ENCODE peak calls at places on chromosomes 11 and 22, in four cellular contexts. One of them, this sample, is unnamed.

GRCh38 chr11:121692236-121692635 is 239.5 kb upstream of the SORL1-AS1 start:
- DNase-seq in HepG2: peak; percentile 84
- DNase-seq in K562: no peak
- DNase-seq in GM12878: no peak
- DNase-seq in this sample: no peak

GRCh38 chr11:8298801-8299786 is 35.4 kb upstream of the LMO1 start:
- DNase-seq in K562: no peak
- DNase-seq in GM12878: no peak
- DNase-seq in HepG2: no peak
- DNase-seq in this sample: no peak

GRCh38 chr11:107590460-107591097 is 368 bp upstream of the ELMOD1 start:
- DNase-seq in K562: no peak
- DNase-seq in GM12878: no peak
- DNase-seq in HepG2: no peak
- DNase-seq in this sample: peak; percentile 20

GRCh38 chr11:113474362-113475159 is 637 bp downstream of the DRD2 start:
- DNase-seq in GM12878: no peak
- DNase-seq in HepG2: peak; percentile 28
- DNase-seq in K562: peak; percentile 72
- DNase-seq in this sample: peak; percentile 96

GRCh38 chr11:97345031-97345430 is 955.2 kb downstream of the JRKL start:
- DNase-seq in HepG2: no peak
- DNase-seq in K562: no peak
- DNase-seq in GM12878: no peak
- DNase-seq in this sample: no peak

GRCh38 chr11:7306900-7307299 is 55.2 kb downstream of the SYT9 start:
- DNase-seq in K562: no peak
- DNase-seq in GM12878: no peak
- DNase-seq in HepG2: no peak
- DNase-seq in this sample: no peak

GRCh38 chr22:37740455-37741311 is 43.8 kb downstream of the TRIOBP start:
- DNase-seq in K562: no peak
- DNase-seq in GM12878: no peak
- DNase-seq in HepG2: no peak
- DNase-seq in this sample: no peak

GRCh38 chr11:8566613-8567210 is 27.3 kb downstream of the STK33 start:
- DNase-seq in K562: peak; percentile 14
- DNase-seq in GM12878: peak; percentile 32
- DNase-seq in HepG2: peak; percentile 23
- DNase-seq in this sample: no peak

GRCh38 chr22:25051983-25052710 is 99.6 kb downstream of the KIAA1671 start:
- DNase-seq in HepG2: peak; percentile 8
- DNase-seq in GM12878: no peak
- DNase-seq in K562: no peak
- DNase-seq in this sample: no peak

GRCh38 chr22:44448271-44448780 is 49.7 kb downstream of the RTL6 start:
- DNase-seq in HepG2: no peak
- DNase-seq in GM12878: no peak
- DNase-seq in K562: no peak
- DNase-seq in this sample: no peak

GRCh38 chr11:118629761-118630661 is 22.6 kb downstream of the PHLDB1 start:
- DNase-seq in GM12878: no peak
- DNase-seq in K562: no peak
- DNase-seq in HepG2: no peak
- DNase-seq in this sample: no peak

GRCh38 chr11:119624102-119624615 is 104.8 kb downstream of the NECTIN1 start:
- DNase-seq in HepG2: no peak
- DNase-seq in K562: peak; percentile 81
- DNase-seq in GM12878: no peak
- DNase-seq in this sample: no peak

GRCh38 chr11:46278387-46279173 is 1.1 kb downstream of the CREB3L1 start:
- DNase-seq in HepG2: no peak
- DNase-seq in GM12878: no peak
- DNase-seq in K562: peak; percentile 87
- DNase-seq in this sample: peak; percentile 83

GRCh38 chr11:27008811-27009535 is 15.1 kb downstream of the FIBIN start:
- DNase-seq in HepG2: no peak
- DNase-seq in GM12878: no peak
- DNase-seq in K562: no peak
- DNase-seq in this sample: no peak

GRCh38 chr11:58965246-58965985 is 26.1 kb downstream of the GLYATL1 start:
- DNase-seq in GM12878: no peak
- DNase-seq in HepG2: no peak
- DNase-seq in K562: no peak
- DNase-seq in this sample: no peak

GRCh38 chr11:110710520-110711381 is 1.5 kb downstream of the ARHGAP20 start:
- DNase-seq in HepG2: peak; percentile 9
- DNase-seq in K562: no peak
- DNase-seq in GM12878: no peak
- DNase-seq in this sample: peak; percentile 50

GRCh38 chr11:9118277-9118676 is 26.9 kb upstream of the SCUBE2 start:
- DNase-seq in HepG2: no peak
- DNase-seq in GM12878: no peak
- DNase-seq in K562: no peak
- DNase-seq in this sample: no peak

GRCh38 chr11:126647735-126648134 is 292.2 kb downstream of the ST3GAL4 start:
- DNase-seq in K562: no peak
- DNase-seq in HepG2: no peak
- DNase-seq in GM12878: no peak
- DNase-seq in this sample: no peak

GRCh38 chr11:73645570-73645969 is 811 bp upstream of the PLEKHB1 start:
- DNase-seq in K562: no peak
- DNase-seq in HepG2: no peak
- DNase-seq in GM12878: no peak
- DNase-seq in this sample: no peak
- TF ChIP-seq SP1 in K562: no peak
- TF ChIP-seq SP1 in HepG2: no peak
- TF ChIP-seq SP1 in GM12878: no peak
- TF ChIP-seq SP1 in this sample: no peak

GRCh38 chr11:29879560-29879959 is 137.3 kb downstream of the KCNA4 start:
- DNase-seq in HepG2: no peak
- DNase-seq in K562: no peak
- DNase-seq in GM12878: no peak
- DNase-seq in this sample: no peak
- TF ChIP-seq ESRRA in HepG2: no peak
- TF ChIP-seq ESRRA in K562: no peak
- TF ChIP-seq ESRRA in GM12878: no peak
- TF ChIP-seq ESRRA in this sample: no peak

GRCh38 chr11:102413497-102413896 is 39.1 kb downstream of the TMEM123 start:
- DNase-seq in GM12878: no peak
- DNase-seq in HepG2: no peak
- DNase-seq in K562: no peak
- DNase-seq in this sample: no peak
- TF ChIP-seq CBFB in GM12878: no peak
- TF ChIP-seq CBFB in HepG2: no peak
- TF ChIP-seq CBFB in K562: no peak
- TF ChIP-seq CBFB in this sample: no peak

DNA sequence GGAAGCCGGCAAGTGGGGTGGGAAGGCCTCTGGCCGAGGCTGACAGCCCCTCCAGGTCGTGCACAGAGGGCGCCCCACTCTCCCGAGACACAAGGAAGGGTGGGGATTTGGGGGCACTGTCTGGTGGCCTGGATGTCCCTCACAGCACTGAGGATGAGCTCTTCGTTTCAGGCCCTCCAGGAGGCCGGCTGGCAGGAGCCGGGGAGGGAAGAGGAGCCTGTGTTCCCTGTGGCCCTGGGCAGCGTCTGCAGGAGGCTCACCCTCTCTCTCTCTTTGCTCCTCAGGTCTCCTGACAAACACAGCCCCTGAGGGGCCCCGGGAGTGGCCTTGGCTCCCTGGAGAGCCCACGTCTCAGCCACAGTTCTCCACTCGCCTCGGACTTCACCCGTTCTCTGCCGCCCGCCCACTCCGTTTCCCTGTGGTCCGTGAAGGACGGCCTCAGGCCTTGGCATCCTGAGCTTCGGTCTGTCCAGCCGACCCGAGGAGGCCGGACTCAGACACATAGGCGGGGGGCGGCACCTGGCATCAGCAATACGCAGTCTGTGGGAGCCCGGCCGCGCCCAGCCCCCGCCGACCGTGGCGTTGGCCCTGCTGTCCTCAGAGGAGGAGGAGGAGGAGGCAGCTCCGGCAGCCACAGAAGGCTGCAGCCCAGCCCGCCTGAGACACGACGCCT is 1078.0 kb downstream of the BRD1 start:
- DNase-seq in GM12878: no peak
- DNase-seq in HepG2: no peak
- DNase-seq in K562: no peak
- DNase-seq in this sample: no peak
- TF ChIP-seq SP1 in GM12878: no peak
- TF ChIP-seq SP1 in HepG2: no peak
- TF ChIP-seq SP1 in K562: no peak
- TF ChIP-seq SP1 in this sample: no peak

GRCh38 chr11:35905901-35906661 is 37.8 kb upstream of the LDLRAD3 start:
- DNase-seq in GM12878: no peak
- DNase-seq in HepG2: no peak
- DNase-seq in K562: no peak
- DNase-seq in this sample: no peak

GRCh38 chr11:35902961-35903360 is 40.9 kb upstream of the LDLRAD3 start:
- DNase-seq in HepG2: no peak
- DNase-seq in K562: no peak
- DNase-seq in GM12878: no peak
- DNase-seq in this sample: no peak

GRCh38 chr11:35909866-35910265 is 34.0 kb upstream of the LDLRAD3 start:
- DNase-seq in HepG2: no peak
- DNase-seq in GM12878: no peak
- DNase-seq in K562: no peak
- DNase-seq in this sample: no peak

GRCh38 chr11:35907648-35908431 is 36.0 kb upstream of the LDLRAD3 start:
- DNase-seq in K562: no peak
- DNase-seq in HepG2: no peak
- DNase-seq in GM12878: peak; percentile 64
- DNase-seq in this sample: no peak

GRCh38 chr11:35906681-35907080 is 37.2 kb upstream of the LDLRAD3 start:
- DNase-seq in HepG2: no peak
- DNase-seq in GM12878: no peak
- DNase-seq in K562: no peak
- DNase-seq in this sample: no peak
- TF ChIP-seq ESRRA in HepG2: no peak
- TF ChIP-seq ESRRA in GM12878: no peak
- TF ChIP-seq ESRRA in K562: no peak
- TF ChIP-seq ESRRA in this sample: no peak

GRCh38 chr11:15842345-15842744 is 514.0 kb downstream of the SOX6 start:
- DNase-seq in K562: no peak
- DNase-seq in HepG2: no peak
- DNase-seq in GM12878: no peak
- DNase-seq in this sample: no peak

GRCh38 chr11:15841898-15842297 is 514.4 kb downstream of the SOX6 start:
- DNase-seq in GM12878: no peak
- DNase-seq in K562: no peak
- DNase-seq in HepG2: no peak
- DNase-seq in this sample: no peak

GRCh38 chr11:15845261-15845660 is 511.1 kb downstream of the SOX6 start:
- DNase-seq in K562: no peak
- DNase-seq in HepG2: no peak
- DNase-seq in GM12878: no peak
- DNase-seq in this sample: peak; percentile 18

GRCh38 chr11:15839061-15839460 is 517.3 kb downstream of the SOX6 start:
- DNase-seq in K562: no peak
- DNase-seq in HepG2: no peak
- DNase-seq in GM12878: no peak
- DNase-seq in this sample: no peak

DNA sequence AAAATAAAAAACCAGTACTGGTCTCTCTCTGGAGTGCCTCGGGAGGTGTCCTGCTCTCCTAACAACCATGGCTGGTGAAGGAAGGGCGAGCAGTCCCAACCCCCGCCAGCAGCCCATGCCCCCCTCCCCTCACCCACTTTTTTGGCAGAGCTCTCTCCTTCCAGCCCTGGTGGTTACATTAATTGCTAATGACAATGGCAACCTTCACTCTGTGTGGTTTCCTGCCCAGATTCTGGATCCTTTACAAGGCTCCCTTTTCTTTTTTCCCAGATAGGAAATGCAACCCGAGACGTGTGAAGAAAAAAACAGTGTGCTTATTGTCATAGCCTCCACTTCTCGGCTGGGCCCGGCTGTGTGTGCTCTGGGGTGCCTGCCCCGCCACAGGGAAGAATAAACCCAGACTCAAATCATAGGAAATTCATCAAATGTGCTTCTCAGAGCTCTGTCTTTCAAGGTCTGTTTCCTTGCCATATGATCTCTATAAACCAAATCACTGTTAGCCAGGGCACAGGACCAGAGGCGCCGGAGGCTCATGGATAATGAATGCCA is 513.0 kb downstream of the SOX6 start:
- DNase-seq in GM12878: no peak
- DNase-seq in HepG2: no peak
- DNase-seq in K562: no peak
- DNase-seq in this sample: no peak
- TF ChIP-seq CBFB in GM12878: no peak
- TF ChIP-seq CBFB in HepG2: no peak
- TF ChIP-seq CBFB in K562: no peak
- TF ChIP-seq CBFB in this sample: no peak

GRCh38 chr11:125368757-125369156 is 127.3 kb downstream of the FEZ1 start:
- DNase-seq in HepG2: no peak
- DNase-seq in K562: no peak
- DNase-seq in GM12878: no peak
- DNase-seq in this sample: no peak
- TF ChIP-seq SP1 in HepG2: no peak
- TF ChIP-seq SP1 in K562: no peak
- TF ChIP-seq SP1 in GM12878: no peak
- TF ChIP-seq SP1 in this sample: no peak

DNA sequence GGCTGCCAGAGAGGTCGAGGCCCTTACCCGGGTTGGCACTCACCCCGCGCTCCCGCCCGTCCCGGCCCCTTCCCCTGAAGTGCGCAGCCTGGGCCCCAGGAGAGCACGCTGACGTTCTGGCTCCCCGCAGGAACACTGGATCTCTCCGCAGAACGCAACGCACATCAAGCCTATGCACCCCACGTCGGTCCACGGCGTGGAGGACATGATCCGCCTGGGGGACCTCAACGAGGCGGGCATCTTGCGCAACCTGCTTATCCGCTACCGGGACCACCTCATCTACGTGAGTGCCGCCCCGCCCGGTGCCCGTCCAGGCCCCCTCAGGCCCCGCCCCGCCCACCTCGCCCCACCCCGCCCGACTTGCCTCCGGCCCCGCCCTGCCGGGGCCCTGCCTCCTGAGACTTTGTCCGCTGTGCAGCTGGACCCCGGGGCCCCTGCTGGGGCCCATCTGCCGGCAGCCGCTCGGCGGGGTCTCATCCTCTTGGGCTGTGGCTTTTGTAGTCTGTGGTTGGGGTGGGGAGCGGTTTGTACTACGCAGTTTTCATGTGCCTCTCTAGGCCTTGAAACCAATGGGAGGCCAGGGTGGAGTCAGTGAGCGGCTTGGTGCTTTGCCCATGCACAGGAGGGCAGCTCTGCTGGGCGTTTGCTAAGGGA is 19.7 kb downstream of the MYO7A start:
- DNase-seq in GM12878: no peak
- DNase-seq in HepG2: no peak
- DNase-seq in K562: peak; percentile 69
- DNase-seq in this sample: peak; percentile 66
- TF ChIP-seq ESRRA in GM12878: no peak
- TF ChIP-seq ESRRA in HepG2: no peak
- TF ChIP-seq ESRRA in K562: no peak
- TF ChIP-seq ESRRA in this sample: no peak

This sample was measured in WTC11.